ENCODE peak calls at places on chromosomes 16 and 17, in six cellular contexts. E is esophagus squamous epithelium; S is GM23338; P is heart left ventricle; V is CD8-positive, alpha-beta T cell; H is body of pancreas. N is an unnamed sample.

GRCh38 chr16:56332464-56333079 is 92.8 kb downstream of the AMFR start:
- DNase-seq in E (no peak), S (peak; percentile 66), P (peak; percentile 71), V (no peak), H (peak; percentile 36), N (peak; percentile 40)

GRCh38 chr17:44118427-44119050 is 4.9 kb downstream of the HDAC5 start:
- DNase-seq in E (no peak), S (peak; percentile 70), P (no peak), V (no peak), H (no peak), N (no peak)

GRCh38 chr17:2064980-2065785 is 10.3 kb downstream of the HIC1 start:
- DNase-seq in E (no peak), S (peak; percentile 89), P (peak; percentile 64), V (peak; percentile 51), H (no peak), N (peak; percentile 44)

GRCh38 chr16:66028505-66029216 is 337.8 kb upstream of the CDH5 start:
- DNase-seq in E (no peak), S (no peak), P (no peak), V (no peak), H (no peak), N (no peak)

GRCh38 chr17:80237386-80237785 is 17.2 kb downstream of the SLC26A11 start:
- DNase-seq in E (no peak), S (no peak), P (no peak), V (no peak), H (no peak), N (no peak)

GRCh38 chr17:49521521-49522185 is 26.6 kb downstream of the NGFR start:
- DNase-seq in E (no peak), S (no peak), P (no peak), V (no peak), H (no peak), N (no peak)

GRCh38 chr17:11144358-11145233 is 96.4 kb upstream of the SHISA6 start:
- DNase-seq in E (no peak), S (peak; percentile 18), P (peak; percentile 36), V (no peak), H (peak; percentile 37), N (no peak)

GRCh38 chr17:61551255-61551742 is 39.7 kb downstream of the NACA2 start:
- DNase-seq in E (no peak), S (peak; percentile 61), P (no peak), V (no peak), H (no peak), N (no peak)

GRCh38 chr16:84547539-84548058 is 43.1 kb upstream of the MEAK7 start:
- DNase-seq in E (no peak), S (no peak), P (no peak), V (no peak), H (no peak), N (no peak)

GRCh38 chr17:74513987-74514631 is 17.2 kb downstream of the CD300LB start:
- DNase-seq in E (no peak), S (peak; percentile 77), P (no peak), V (no peak), H (no peak), N (no peak)

GRCh38 chr16:23465179-23465578 is 12.2 kb upstream of the COG7 start:
- DNase-seq in E (no peak), S (no peak), P (no peak), V (no peak), H (no peak), N (no peak)

DNA sequence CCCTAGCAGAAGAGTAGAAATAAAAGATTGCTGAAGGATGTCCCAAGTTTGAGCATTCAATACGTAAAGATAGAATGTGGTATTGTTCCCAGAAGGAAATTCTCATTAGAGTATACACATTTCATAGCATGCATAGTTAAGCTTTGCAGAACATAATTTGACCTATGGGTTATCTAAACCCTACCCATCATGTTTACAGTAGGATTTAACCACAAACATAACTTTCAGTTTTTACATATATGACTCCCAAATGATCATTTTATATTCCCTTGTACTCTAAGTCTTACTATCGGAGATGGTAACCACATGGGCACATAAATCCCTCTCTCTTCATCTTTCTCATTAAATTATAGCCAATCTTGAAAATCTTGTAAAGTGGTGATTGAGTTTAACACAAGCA is 50.9 kb downstream of the SYNRG start:
- DNase-seq in E (no peak), S (no peak), P (no peak), V (no peak), H (no peak), N (no peak)
- H3K36me3 ChIP-seq in E (peaks cover 29% of the 10 kb centered on the region), S (peaks cover under 1% of the 10 kb centered on the region), P (peaks cover 96% of the 10 kb centered on the region), V (peaks cover 33% of the 10 kb centered on the region), H (peaks cover 19% of the 10 kb centered on the region), N (no peaks in the 10 kb centered on the region)

DNA sequence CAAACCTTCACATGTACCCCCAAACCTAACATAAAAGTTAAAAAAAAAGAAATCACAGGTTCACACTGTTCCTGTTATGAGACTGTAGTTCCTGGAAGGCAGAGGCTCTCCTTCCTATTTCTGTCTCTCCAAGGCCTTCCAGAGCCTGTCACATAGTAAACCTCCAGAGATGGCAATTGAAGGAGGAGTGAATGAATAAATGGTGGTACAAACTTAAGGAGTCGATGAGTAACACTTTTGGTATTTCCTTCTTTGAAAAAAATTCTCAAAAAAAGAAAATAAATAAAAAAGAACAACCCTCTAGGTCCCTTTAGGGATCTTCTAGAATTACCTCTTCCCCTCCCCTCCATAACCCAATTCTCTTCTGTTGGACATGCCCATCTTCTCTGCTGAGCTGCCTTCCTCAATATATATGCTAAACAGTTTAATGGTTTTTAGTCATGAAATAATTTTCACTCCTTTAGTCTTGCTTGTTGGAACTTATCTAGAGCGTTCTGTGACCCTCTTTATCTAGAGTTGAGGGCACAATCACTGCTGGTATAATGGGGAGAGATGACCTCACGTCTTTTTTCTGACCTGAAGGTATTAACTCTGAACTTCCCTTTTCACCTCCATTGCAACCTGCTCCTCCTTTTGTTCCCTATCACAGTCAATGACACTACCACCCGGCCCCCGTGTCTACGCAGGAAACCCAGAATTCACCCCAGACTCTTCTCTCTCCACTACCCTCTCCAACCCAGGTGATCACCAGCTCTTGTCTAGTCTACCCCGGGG is 1.7 kb upstream of the TAF15 start:
- DNase-seq in E (no peak), S (no peak), P (no peak), V (no peak), H (no peak), N (no peak)
- H3K27ac ChIP-seq in E (no peak overlapping the region), S (peak overlapping the region; percentile 89), P (no peak overlapping the region), V (no peak overlapping the region), H (no peak overlapping the region), N (no peak overlapping the region)

GRCh38 chr16:1673424-1674151 is 4.5 kb upstream of the JPT2 start:
- DNase-seq in E (no peak), S (no peak), P (no peak), V (no peak), H (no peak), N (no peak)
- H3K36me3 ChIP-seq in E (peaks cover 43% of the 10 kb centered on the region), S (no peaks in the 10 kb centered on the region), P (peaks cover 76% of the 10 kb centered on the region), V (peaks cover 39% of the 10 kb centered on the region), H (peaks cover 24% of the 10 kb centered on the region), N (no peaks in the 10 kb centered on the region)

GRCh38 chr17:19755821-19756510 is 7.9 kb upstream of the ALDH3A1 start:
- DNase-seq in E (no peak), S (no peak), P (no peak), V (no peak), H (no peak), N (no peak)

GRCh38 chr17:19752216-19753048 is 4.3 kb upstream of the ALDH3A1 start:
- DNase-seq in E (no peak), S (no peak), P (no peak), V (no peak), H (no peak), N (no peak)

GRCh38 chr17:19753049-19753444 is 4.9 kb upstream of the ALDH3A1 start:
- DNase-seq in E (no peak), S (no peak), P (peak; percentile 86), V (no peak), H (no peak), N (no peak)

GRCh38 chr17:19755392-19755791 is 7.3 kb upstream of the ALDH3A1 start:
- DNase-seq in E (no peak), S (no peak), P (no peak), V (no peak), H (no peak), N (no peak)

GRCh38 chr17:19753661-19754463 is 5.8 kb upstream of the ALDH3A1 start:
- DNase-seq in E (no peak), S (peak; percentile 33), P (peak; percentile 55), V (no peak), H (peak; percentile 54), N (peak; percentile 21)
- H3K27ac ChIP-seq in E (peak overlapping the region; percentile 88), S (no peak overlapping the region), P (peak overlapping the region; percentile 36), V (no peak overlapping the region), H (no peak overlapping the region), N (no peak overlapping the region)

DNA sequence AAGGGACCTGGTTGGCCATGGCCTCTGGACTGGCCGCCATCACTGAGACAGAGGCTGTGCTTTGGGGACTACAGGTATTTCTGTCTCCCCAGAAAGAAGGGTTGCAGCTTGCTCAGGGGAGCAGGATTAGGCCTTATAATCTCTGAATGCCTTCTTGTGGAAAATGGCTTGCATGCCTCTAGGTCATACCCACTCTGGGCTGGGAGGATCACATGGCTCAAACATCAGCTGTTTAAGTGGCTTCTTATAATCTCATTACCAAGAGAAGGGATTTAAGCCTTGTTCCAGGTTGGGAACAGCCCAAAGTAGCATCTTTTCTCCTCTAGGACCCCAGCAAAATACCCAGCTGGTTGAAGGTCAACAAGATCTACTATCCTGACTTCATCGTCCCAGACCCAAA is 19.1 kb downstream of the LIG3 start:
- DNase-seq in E (no peak), S (no peak), P (no peak), V (no peak), H (no peak), N (no peak)
- H3K36me3 ChIP-seq in E (peaks cover 11% of the 10 kb centered on the region), S (peaks cover 57% of the 10 kb centered on the region), P (peaks cover 87% of the 10 kb centered on the region), V (peaks cover 32% of the 10 kb centered on the region), H (peaks cover 7% of the 10 kb centered on the region), N (no peaks in the 10 kb centered on the region)

DNA sequence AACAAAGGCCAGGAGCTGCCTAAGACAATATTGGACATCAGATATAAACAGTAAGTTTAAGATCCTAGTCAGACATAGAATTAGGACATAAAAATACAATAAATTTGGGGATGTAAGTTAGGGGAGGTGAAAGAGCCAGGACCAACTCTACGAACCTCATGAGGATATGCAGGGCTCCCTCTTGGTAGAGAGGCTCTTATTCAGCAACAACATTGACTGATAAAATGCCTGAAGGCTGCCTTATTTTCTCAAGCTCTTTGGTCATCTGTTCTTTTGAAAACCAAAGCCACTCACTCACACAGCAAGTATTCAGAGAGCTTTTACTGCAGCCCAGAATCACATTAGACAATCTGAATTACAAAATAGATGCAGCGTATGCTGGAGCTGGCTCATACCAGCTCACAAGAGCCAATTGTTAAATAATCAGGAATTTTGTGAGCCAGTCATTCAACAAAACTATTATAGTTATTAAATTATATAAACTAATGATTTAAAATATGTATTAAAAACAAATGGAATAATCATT is 108.5 kb upstream of the CLEC3A start:
- DNase-seq in E (no peak), S (no peak), P (no peak), V (no peak), H (no peak), N (no peak)
- H3K27ac ChIP-seq in E (no peak overlapping the region), S (peak overlapping the region; percentile 63), P (no peak overlapping the region), V (no peak overlapping the region), H (no peak overlapping the region), N (no peak overlapping the region)

N was measured in ovary.